ENCODE peak calls at places on chromosomes 4 and X, in eight cellular contexts. One of them, this sample, is unnamed.
A peak's percentile ranks its signal among the peaks of the same experiment; 100 is the strongest.

GRCh38 chr4:87255755-87256154 is 35.3 kb upstream of the KLHL8 start:
- DNase-seq in uterus: no peak
- DNase-seq in IMR-90: no peak
- DNase-seq in spleen: no peak
- DNase-seq in adrenal gland: no peak
- DNase-seq in Peyer's patch: no peak
- DNase-seq in heart left ventricle: no peak
- DNase-seq in breast epithelium: no peak
- DNase-seq in this sample: no peak

GRCh38 chr4:163542275-163542674 is 47.8 kb downstream of the TMA16 start:
- DNase-seq in Peyer's patch: no peak
- DNase-seq in adrenal gland: no peak
- DNase-seq in heart left ventricle: no peak
- DNase-seq in breast epithelium: no peak
- DNase-seq in uterus: no peak
- DNase-seq in spleen: no peak
- DNase-seq in IMR-90: peak; percentile 71
- DNase-seq in this sample: no peak

GRCh38 chr4:126071346-126072333 is 756.9 kb downstream of the FAT4 start:
- DNase-seq in spleen: no peak
- DNase-seq in adrenal gland: peak; percentile 2
- DNase-seq in IMR-90: peak; percentile 78
- DNase-seq in Peyer's patch: no peak
- DNase-seq in breast epithelium: no peak
- DNase-seq in uterus: no peak
- DNase-seq in heart left ventricle: peak; percentile 24
- DNase-seq in this sample: no peak

GRCh38 chr4:87497141-87497540 is 32.0 kb downstream of the SPARCL1 start:
- DNase-seq in heart left ventricle: no peak
- DNase-seq in uterus: no peak
- DNase-seq in adrenal gland: no peak
- DNase-seq in IMR-90: no peak
- DNase-seq in spleen: no peak
- DNase-seq in breast epithelium: no peak
- DNase-seq in Peyer's patch: no peak
- DNase-seq in this sample: no peak

GRCh38 chr4:101753702-101754101 is 36.8 kb upstream of the BANK1 start:
- DNase-seq in Peyer's patch: no peak
- DNase-seq in heart left ventricle: no peak
- DNase-seq in spleen: no peak
- DNase-seq in uterus: no peak
- DNase-seq in adrenal gland: no peak
- DNase-seq in IMR-90: no peak
- DNase-seq in breast epithelium: no peak
- DNase-seq in this sample: no peak

GRCh38 chr4:58590714-58591113 is 1480.5 kb upstream of the IGFBP7 start:
- DNase-seq in uterus: no peak
- DNase-seq in breast epithelium: no peak
- DNase-seq in spleen: no peak
- DNase-seq in IMR-90: no peak
- DNase-seq in heart left ventricle: no peak
- DNase-seq in Peyer's patch: no peak
- DNase-seq in adrenal gland: no peak
- DNase-seq in this sample: no peak

GRCh38 chrX:139086243-139086642 is 374.7 kb upstream of the FGF13 start:
- DNase-seq in heart left ventricle: no peak
- DNase-seq in breast epithelium: no peak
- DNase-seq in adrenal gland: no peak
- DNase-seq in spleen: no peak
- DNase-seq in uterus: no peak
- DNase-seq in Peyer's patch: no peak
- DNase-seq in IMR-90: no peak
- DNase-seq in this sample: no peak

GRCh38 chr4:123121241-123121907 is 199.0 kb upstream of the NUDT6 start:
- DNase-seq in uterus: no peak
- DNase-seq in Peyer's patch: no peak
- DNase-seq in breast epithelium: no peak
- DNase-seq in heart left ventricle: no peak
- DNase-seq in adrenal gland: no peak
- DNase-seq in IMR-90: peak; percentile 73
- DNase-seq in spleen: no peak
- DNase-seq in this sample: no peak

GRCh38 chrX:154750301-154751120 is at the start of gene GAB3:
- DNase-seq in Peyer's patch: peak; percentile 48
- DNase-seq in adrenal gland: no peak
- DNase-seq in IMR-90: peak; percentile 31
- DNase-seq in heart left ventricle: peak; percentile 61
- DNase-seq in spleen: peak; percentile 92
- DNase-seq in breast epithelium: no peak
- DNase-seq in uterus: no peak
- DNase-seq in this sample: no peak

GRCh38 chrX:16771483-16772398 is 14.5 kb upstream of the TXLNG start:
- DNase-seq in spleen: no peak
- DNase-seq in adrenal gland: no peak
- DNase-seq in IMR-90: peak; percentile 86
- DNase-seq in Peyer's patch: no peak
- DNase-seq in uterus: no peak
- DNase-seq in heart left ventricle: no peak
- DNase-seq in breast epithelium: no peak
- DNase-seq in this sample: no peak

GRCh38 chr4:7161721-7162214 is 30.6 kb upstream of the SORCS2 start:
- DNase-seq in Peyer's patch: no peak
- DNase-seq in breast epithelium: peak; percentile 33
- DNase-seq in heart left ventricle: no peak
- DNase-seq in spleen: peak; percentile 39
- DNase-seq in IMR-90: no peak
- DNase-seq in uterus: no peak
- DNase-seq in adrenal gland: peak; percentile 63
- DNase-seq in this sample: no peak

GRCh38 chr4:183588169-183588675 is 70.8 kb downstream of the RWDD4 start:
- DNase-seq in spleen: no peak
- DNase-seq in adrenal gland: peak; percentile 62
- DNase-seq in breast epithelium: no peak
- DNase-seq in Peyer's patch: no peak
- DNase-seq in heart left ventricle: no peak
- DNase-seq in uterus: no peak
- DNase-seq in IMR-90: peak; percentile 51
- DNase-seq in this sample: no peak

GRCh38 chr4:98482847-98483806 is 175.3 kb downstream of the TSPAN5 start:
- DNase-seq in spleen: no peak
- DNase-seq in adrenal gland: no peak
- DNase-seq in breast epithelium: no peak
- DNase-seq in IMR-90: peak; percentile 68
- DNase-seq in uterus: no peak
- DNase-seq in heart left ventricle: no peak
- DNase-seq in Peyer's patch: no peak
- DNase-seq in this sample: no peak

GRCh38 chrX:7996414-7996813 is 69.2 kb upstream of the PNPLA4 start:
- DNase-seq in IMR-90: peak; percentile 40
- DNase-seq in spleen: no peak
- DNase-seq in uterus: no peak
- DNase-seq in adrenal gland: peak; percentile 22
- DNase-seq in breast epithelium: no peak
- DNase-seq in heart left ventricle: no peak
- DNase-seq in Peyer's patch: no peak
- DNase-seq in this sample: no peak

DNA sequence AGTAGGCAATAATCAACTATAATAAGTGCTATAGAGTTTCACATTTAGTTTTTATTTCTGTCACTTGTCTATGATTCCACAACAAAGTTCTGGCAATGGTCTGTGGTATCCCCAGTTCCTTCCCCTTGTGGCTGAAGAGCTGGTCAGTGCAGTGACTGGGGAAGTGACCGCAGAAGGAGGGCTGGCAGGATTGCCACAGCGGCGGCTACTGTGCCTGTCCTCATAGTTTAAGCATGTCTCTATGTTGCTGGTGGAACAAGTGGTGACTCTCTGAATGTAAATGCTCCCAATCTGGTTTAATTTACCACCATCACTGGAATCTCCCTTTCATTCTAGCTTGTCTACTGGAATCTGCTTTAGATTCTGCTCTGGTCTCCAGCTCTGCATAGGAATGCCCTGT is 170.6 kb upstream of the GK2 start:
- DNase-seq in heart left ventricle: no peak
- DNase-seq in uterus: no peak
- DNase-seq in breast epithelium: no peak
- DNase-seq in Peyer's patch: no peak
- DNase-seq in adrenal gland: no peak
- DNase-seq in spleen: no peak
- DNase-seq in IMR-90: no peak
- DNase-seq in this sample: no peak
- TF ChIP-seq POLR2A in heart left ventricle: no peak
- TF ChIP-seq POLR2A in uterus: no peak
- TF ChIP-seq POLR2A in breast epithelium: no peak
- TF ChIP-seq POLR2A in Peyer's patch: no peak
- TF ChIP-seq POLR2A in adrenal gland: no peak
- TF ChIP-seq POLR2A in spleen: no peak
- TF ChIP-seq POLR2A in IMR-90: no peak
- TF ChIP-seq POLR2A in this sample: no peak

GRCh38 chr4:119471259-119471658 is 149.3 kb upstream of the FABP2 start:
- DNase-seq in spleen: no peak
- DNase-seq in IMR-90: no peak
- DNase-seq in heart left ventricle: no peak
- DNase-seq in breast epithelium: no peak
- DNase-seq in adrenal gland: no peak
- DNase-seq in uterus: no peak
- DNase-seq in Peyer's patch: no peak
- DNase-seq in this sample: no peak
- H3K4me3 ChIP-seq in spleen: no peak overlapping the region
- H3K4me3 ChIP-seq in IMR-90: no peak overlapping the region
- H3K4me3 ChIP-seq in heart left ventricle: no peak overlapping the region
- H3K4me3 ChIP-seq in breast epithelium: no peak overlapping the region
- H3K4me3 ChIP-seq in adrenal gland: no peak overlapping the region
- H3K4me3 ChIP-seq in uterus: no peak overlapping the region
- H3K4me3 ChIP-seq in Peyer's patch: no peak overlapping the region
- H3K4me3 ChIP-seq in this sample: no peak overlapping the region

DNA sequence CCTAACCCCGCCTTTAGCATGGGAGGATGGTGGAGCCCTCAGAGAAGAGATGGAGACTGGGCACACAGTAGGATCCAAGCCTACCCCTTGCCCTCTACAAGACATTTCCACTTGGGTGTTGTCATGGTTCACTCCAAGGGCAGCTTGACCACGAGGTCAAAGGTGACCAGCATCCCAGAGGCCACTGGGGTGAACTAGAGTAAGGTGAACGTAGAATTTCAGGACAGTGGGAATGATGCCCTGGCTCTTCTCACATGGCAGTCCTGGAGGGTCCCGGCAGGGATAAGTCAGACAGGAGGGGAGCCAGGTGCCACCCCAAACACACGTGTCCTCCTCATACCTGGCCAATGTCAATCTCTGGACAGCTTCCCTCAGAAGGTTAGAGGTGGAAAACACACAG is 274.2 kb upstream of the AGTR2 start:
- DNase-seq in IMR-90: no peak
- DNase-seq in spleen: no peak
- DNase-seq in Peyer's patch: no peak
- DNase-seq in heart left ventricle: no peak
- DNase-seq in breast epithelium: no peak
- DNase-seq in adrenal gland: no peak
- DNase-seq in uterus: no peak
- DNase-seq in this sample: no peak
- H3K4me1 ChIP-seq in IMR-90: no peaks in the 10 kb centered on the region
- H3K4me1 ChIP-seq in spleen: no peaks in the 10 kb centered on the region
- H3K4me1 ChIP-seq in Peyer's patch: no peaks in the 10 kb centered on the region
- H3K4me1 ChIP-seq in heart left ventricle: no peaks in the 10 kb centered on the region
- H3K4me1 ChIP-seq in breast epithelium: no peaks in the 10 kb centered on the region
- H3K4me1 ChIP-seq in adrenal gland: peaks cover 7% of the 10 kb centered on the region
- H3K4me1 ChIP-seq in uterus: no peaks in the 10 kb centered on the region
- H3K4me1 ChIP-seq in this sample: peaks cover 11% of the 10 kb centered on the region

DNA sequence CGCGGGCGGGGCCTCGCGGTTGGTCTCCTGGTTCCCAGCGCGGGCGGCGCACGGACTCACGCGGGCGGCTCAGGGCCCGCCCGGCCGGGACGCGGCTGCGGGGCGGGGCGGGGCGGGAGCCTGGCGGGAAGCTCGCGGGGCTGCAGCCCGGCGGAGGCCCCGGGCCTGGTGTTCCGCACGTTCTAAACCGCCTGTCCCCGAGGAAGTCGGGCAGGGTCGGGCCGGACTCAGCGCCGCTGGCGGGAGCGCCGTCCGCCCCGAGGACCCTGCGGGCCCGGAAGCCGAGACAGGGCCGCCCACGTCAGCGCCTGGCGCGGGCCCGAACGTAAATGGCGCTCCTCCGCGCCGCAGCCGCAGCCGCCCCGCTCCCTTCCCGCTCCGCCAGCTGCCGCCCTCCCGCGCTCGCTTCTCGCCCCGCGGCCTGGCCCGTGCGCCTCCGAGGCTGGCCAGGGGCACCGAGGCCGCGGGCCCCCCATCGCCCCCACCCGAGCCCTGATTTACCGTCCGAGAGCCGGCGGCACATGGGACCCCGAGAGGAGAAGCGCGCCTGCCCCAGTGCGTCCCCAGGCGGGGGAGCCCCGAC is 309 bp upstream of the CTBP1 start:
- DNase-seq in heart left ventricle: peak; percentile 93
- DNase-seq in Peyer's patch: peak; percentile 84
- DNase-seq in uterus: peak; percentile 80
- DNase-seq in adrenal gland: peak; percentile 89
- DNase-seq in breast epithelium: peak; percentile 79
- DNase-seq in IMR-90: peak; percentile 86
- DNase-seq in spleen: peak; percentile 97
- DNase-seq in this sample: no peak
- TF ChIP-seq POLR2A in heart left ventricle: peak; percentile 63
- TF ChIP-seq POLR2A in Peyer's patch: peak; percentile 71
- TF ChIP-seq POLR2A in uterus: no peak
- TF ChIP-seq POLR2A in adrenal gland: peak; percentile 61
- TF ChIP-seq POLR2A in breast epithelium: no peak
- TF ChIP-seq POLR2A in IMR-90: peak; percentile 58
- TF ChIP-seq POLR2A in spleen: peak; percentile 41
- TF ChIP-seq POLR2A in this sample: no peak